ENCODE peak calls at places on chromosomes 11 and 22, in nine cellular contexts. O is K562, F is GM23338, B is Peyer's patch, L is sigmoid colon, E is upper lobe of right lung, V is left ventricle myocardium inferior, K is small intestine, Y is spleen. Q is an unnamed sample.

GRCh38 chr11:2825886-2826678 is 59.5 kb downstream of the CDKN1C start:
- DNase-seq in O (no peak), F (no peak), B (no peak), L (peak), E (peak), V (peak), K (no peak), Y (no peak), Q (peak)

GRCh38 chr22:20582520-20583361 is 75.3 kb downstream of the MED15 start:
- DNase-seq in O (no peak), F (no peak), B (peak), L (no peak), E (no peak), V (peak), K (no peak), Y (peak), Q (no peak)

GRCh38 chr11:118051136-118051610 is 25.7 kb upstream of the TMPRSS4 start:
- DNase-seq in O (no peak), F (no peak), B (no peak), L (no peak), E (no peak), V (no peak), K (no peak), Y (no peak), Q (no peak)

GRCh38 chr22:40265783-40266182 is 80.5 kb upstream of the ADSL start:
- DNase-seq in O (no peak), F (no peak), B (no peak), L (no peak), E (no peak), V (no peak), K (no peak), Y (no peak), Q (no peak)

GRCh38 chr22:22228921-22229320 is 15.7 kb upstream of the VPREB1 start:
- DNase-seq in O (no peak), F (no peak), B (no peak), L (no peak), E (no peak), V (no peak), K (no peak), Y (no peak), Q (no peak)

GRCh38 chr11:63999349-64000025 is 13.2 kb downstream of the OTUB1 start:
- DNase-seq in O (peak), F (peak), B (no peak), L (peak), E (no peak), V (peak), K (peak), Y (peak), Q (peak)

GRCh38 chr11:65833297-65834030 is at the start of gene SNX32:
- DNase-seq in O (peak), F (peak), B (peak), L (peak), E (peak), V (peak), K (peak), Y (peak), Q (peak)

GRCh38 chr22:49862408-49862776 is 8.7 kb downstream of the ZBED4 start:
- DNase-seq in O (no peak), F (no peak), B (no peak), L (no peak), E (peak), V (no peak), K (no peak), Y (peak), Q (no peak)

GRCh38 chr22:28799125-28799833 is 1.1 kb downstream of the XBP1 start:
- DNase-seq in O (peak), F (peak), B (no peak), L (peak), E (no peak), V (no peak), K (peak), Y (no peak), Q (peak)

GRCh38 chr11:16759857-16760256 is 21.4 kb downstream of the C11orf58 start:
- DNase-seq in O (no peak), F (no peak), B (no peak), L (no peak), E (no peak), V (no peak), K (no peak), Y (no peak), Q (no peak)

GRCh38 chr11:8227156-8228152 is 36.2 kb downstream of the LMO1 start:
- DNase-seq in O (no peak), F (no peak), B (no peak), L (no peak), E (peak), V (no peak), K (no peak), Y (no peak), Q (peak)

GRCh38 chr22:32589007-32589406 is 114.4 kb downstream of the FBXO7 start:
- DNase-seq in O (no peak), F (no peak), B (no peak), L (no peak), E (no peak), V (no peak), K (no peak), Y (no peak), Q (no peak)

DNA sequence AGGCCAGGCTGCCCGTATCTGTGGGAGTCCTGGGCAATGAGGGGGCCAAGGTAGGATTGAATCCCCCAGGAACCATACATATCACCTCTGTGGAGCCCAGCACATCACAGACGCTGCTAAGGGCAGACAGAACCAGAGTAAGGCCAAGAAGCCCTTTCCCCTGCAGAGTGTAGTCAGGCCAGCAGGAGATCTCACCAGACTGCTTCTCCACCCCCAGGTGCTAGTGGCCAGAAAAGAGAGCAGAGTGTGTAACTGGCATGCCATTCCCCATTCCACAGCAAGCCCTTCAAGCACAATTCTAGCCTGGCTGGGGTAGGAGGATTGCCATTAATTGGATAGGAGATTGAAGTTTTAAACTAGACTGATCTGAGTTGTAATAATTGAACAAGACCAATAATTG is 28.0 kb upstream of the FCHSD2 start:
- DNase-seq in O (no peak), F (no peak), B (no peak), L (no peak), E (no peak), V (no peak), K (no peak), Y (peak), Q (no peak)
- H3K27ac ChIP-seq in O (no peak), F (no peak), B (no peak), L (no peak), E (no peak), V (peak), K (no peak), Y (no peak), Q (no peak)

DNA sequence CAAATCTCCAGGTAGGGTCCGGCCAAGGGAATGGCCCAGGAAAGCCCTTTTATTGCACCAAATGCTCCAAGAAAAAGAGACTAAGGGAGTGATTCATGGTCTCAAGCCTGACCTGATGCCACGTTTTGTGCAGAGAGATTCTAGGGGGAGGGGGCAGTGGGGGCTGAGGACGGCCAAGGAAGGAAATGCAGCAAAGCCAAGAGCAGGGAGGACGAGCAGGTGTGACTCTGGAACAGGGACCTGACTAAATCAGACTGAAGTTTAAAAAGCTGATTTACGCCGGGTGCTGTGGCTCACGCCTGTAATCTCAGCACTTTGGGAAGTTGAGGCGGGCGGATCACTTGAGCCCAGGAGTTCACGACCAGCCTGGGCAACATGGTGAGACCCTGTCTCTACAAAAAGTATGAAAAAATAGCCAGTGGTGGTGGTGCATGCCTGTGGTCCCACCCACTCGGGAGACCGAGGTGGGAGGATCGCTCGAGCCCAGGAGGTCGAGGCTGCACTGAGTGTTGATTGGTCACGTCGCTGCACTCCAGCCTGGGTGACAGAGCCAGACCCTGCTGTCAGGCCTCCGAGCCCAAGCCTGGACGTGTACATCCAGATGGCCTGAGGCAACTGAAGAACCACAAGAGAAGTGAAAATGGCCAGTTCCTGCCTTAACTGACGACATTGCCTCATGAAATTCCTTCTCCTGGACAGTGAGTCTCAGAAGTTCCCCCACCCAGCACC is 10.8 kb upstream of the IFITM3 start:
- DNase-seq in O (no peak), F (no peak), B (no peak), L (peak), E (peak), V (no peak), K (no peak), Y (peak), Q (no peak)
- H3K27ac ChIP-seq in O (no peak), F (no peak), B (no peak), L (no peak), E (no peak), V (no peak), K (no peak), Y (no peak), Q (no peak)

GRCh38 chr22:35103756-35104155 is 37.8 kb downstream of the ISX start:
- DNase-seq in O (no peak), F (no peak), B (peak), L (no peak), E (no peak), V (no peak), K (peak), Y (no peak), Q (no peak)
- H3K27ac ChIP-seq in O (no peak), F (no peak), B (peak), L (no peak), E (no peak), V (no peak), K (peak), Y (no peak), Q (no peak)

GRCh38 chr11:33741806-33742205 is 5.6 kb upstream of the CD59 start:
- DNase-seq in O (no peak), F (no peak), B (no peak), L (no peak), E (no peak), V (no peak), K (no peak), Y (no peak), Q (no peak)

GRCh38 chr11:33737362-33737821 is 1.2 kb upstream of the CD59 start:
- DNase-seq in O (peak), F (no peak), B (no peak), L (no peak), E (no peak), V (no peak), K (no peak), Y (no peak), Q (no peak)

GRCh38 chr11:33743291-33743690 is 7.1 kb upstream of the CD59 start:
- DNase-seq in O (no peak), F (no peak), B (no peak), L (no peak), E (no peak), V (no peak), K (no peak), Y (no peak), Q (no peak)

GRCh38 chr11:33747969-33748368 is 11.7 kb upstream of the CD59 start:
- DNase-seq in O (no peak), F (no peak), B (no peak), L (no peak), E (no peak), V (no peak), K (no peak), Y (no peak), Q (no peak)

GRCh38 chr11:33742249-33742851 is 6.1 kb upstream of the CD59 start:
- DNase-seq in O (no peak), F (no peak), B (no peak), L (no peak), E (no peak), V (no peak), K (peak), Y (no peak), Q (no peak)
- H3K27ac ChIP-seq in O (no peak), F (no peak), B (no peak), L (no peak), E (no peak), V (peak), K (no peak), Y (no peak), Q (no peak)

GRCh38 chr11:126511475-126512115 is 156.1 kb downstream of the ST3GAL4 start:
- DNase-seq in O (no peak), F (no peak), B (no peak), L (peak), E (peak), V (no peak), K (no peak), Y (peak), Q (no peak)
- H3K27ac ChIP-seq in O (no peak), F (no peak), B (no peak), L (no peak), E (no peak), V (no peak), K (no peak), Y (no peak), Q (no peak)

DNA sequence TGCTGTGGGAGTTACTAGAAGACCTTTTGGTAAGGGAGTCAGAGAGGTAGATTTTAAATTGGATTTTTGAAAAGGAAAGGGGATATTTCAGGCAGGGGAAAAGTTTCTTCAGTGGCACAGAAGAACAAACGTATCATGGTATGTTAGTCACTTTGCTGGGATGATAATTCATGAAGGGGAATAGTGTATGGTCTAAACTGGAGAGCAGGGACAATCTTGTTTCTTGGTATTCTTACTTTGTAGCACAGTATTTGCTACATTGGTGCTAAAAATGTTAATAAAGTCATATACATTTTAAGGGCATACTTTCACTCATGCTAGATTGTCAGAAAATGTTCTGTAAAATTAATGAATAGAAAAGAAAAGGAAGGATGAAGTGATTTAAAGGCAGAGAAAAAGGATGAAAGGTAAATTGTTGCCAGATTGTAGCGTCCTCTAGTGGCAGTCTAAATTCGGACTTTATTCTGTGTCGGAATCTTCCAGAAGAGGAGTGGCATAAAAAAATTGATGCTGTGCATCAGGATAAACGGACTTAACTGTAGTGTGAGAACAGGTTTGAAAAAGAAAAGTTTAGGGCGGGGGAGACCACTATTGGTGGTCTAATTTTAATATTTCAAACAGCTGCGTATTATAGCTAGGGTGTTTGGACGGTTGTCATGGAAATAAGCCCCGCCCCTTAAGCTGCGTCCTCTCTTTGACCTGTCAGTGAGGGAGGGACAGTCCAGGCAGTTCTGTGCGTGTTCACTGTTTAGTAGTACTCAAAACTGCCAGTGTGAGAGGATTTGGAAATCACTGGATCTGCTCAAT is at the start of gene BCO2:
- DNase-seq in O (peak), F (peak), B (peak), L (peak), E (peak), V (peak), K (peak), Y (peak), Q (no peak)
- H3K27ac ChIP-seq in O (no peak), F (no peak), B (no peak), L (peak), E (peak), V (peak), K (peak), Y (no peak), Q (no peak)

DNA sequence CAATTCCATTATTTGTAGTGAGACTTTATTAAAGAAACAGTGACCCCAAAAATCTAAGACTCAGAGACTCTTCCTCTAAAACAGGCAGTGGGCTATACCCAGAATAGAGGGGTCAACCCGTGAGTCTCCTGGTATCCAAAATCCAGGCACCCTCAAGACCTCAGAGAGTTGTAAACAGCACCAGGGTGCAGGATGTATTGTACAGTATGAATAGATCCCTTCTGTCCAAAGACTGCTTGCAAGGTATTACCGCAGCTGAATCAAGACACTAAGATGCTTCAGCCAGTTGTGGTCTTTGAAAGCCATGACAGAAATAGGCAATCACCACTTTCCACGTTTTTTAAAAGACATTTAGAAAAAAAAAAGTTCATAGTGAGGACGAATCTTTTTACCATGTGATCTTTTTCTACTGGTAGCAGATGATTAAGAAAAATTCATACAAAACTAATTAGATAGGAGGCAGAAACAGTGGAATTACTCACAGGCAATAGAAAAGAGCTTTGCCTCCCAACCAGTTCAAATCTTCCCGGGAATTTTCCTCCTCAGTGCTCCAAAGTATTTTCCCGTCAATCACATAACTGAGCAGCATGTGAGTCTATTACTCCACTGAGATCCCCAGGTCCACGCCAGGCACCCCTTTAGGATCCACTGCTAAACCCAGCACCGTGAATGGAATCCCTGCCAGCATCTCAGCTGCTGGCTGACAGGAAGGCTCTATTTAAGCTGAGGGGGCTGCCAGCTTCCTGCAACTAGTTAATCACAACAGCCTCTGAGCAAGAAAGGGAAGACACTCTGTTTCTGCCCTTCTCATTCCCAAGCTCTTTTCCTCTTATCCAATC is 113.1 kb downstream of the ETS1 start:
- DNase-seq in O (no peak), F (no peak), B (no peak), L (no peak), E (no peak), V (no peak), K (no peak), Y (no peak), Q (no peak)
- H3K27ac ChIP-seq in O (no peak), F (peak), B (peak), L (peak), E (peak), V (peak), K (peak), Y (peak), Q (no peak)